ENCODE peak calls at places on chromosomes 12 and 14, in ten cellular contexts. A, O, G, J, V, W, P, B, E and K are unnamed samples.

GRCh38 chr14:22123188-22123560 is 449.6 kb upstream of the OR4E1 start:
- DNase-seq in A (no peak), O (no peak), G (no peak), J (no peak), V (no peak), W (no peak), P (no peak), B (no peak), E (no peak), K (no peak)

GRCh38 chr14:60175255-60175902 is 10.2 kb upstream of the DHRS7 start:
- DNase-seq in A (no peak), O (no peak), G (no peak), J (no peak), V (no peak), W (no peak), P (no peak), B (no peak), E (no peak), K (no peak)

GRCh38 chr14:63840981-63841380 is 11.8 kb upstream of the SYNE2 start:
- DNase-seq in A (no peak), O (peak; percentile 78), G (peak; percentile 61), J (no peak), V (no peak), W (peak; percentile 50), P (no peak), B (no peak), E (no peak), K (peak; percentile 72)

GRCh38 chr12:104998423-104999346 is 12.6 kb downstream of the NOPCHAP1 start:
- DNase-seq in A (no peak), O (no peak), G (peak; percentile 49), J (peak; percentile 95), V (no peak), W (no peak), P (no peak), B (no peak), E (peak; percentile 48), K (peak; percentile 71)

GRCh38 chr12:69071091-69071370 is 138.1 kb upstream of the CPM start:
- DNase-seq in A (no peak), O (no peak), G (no peak), J (no peak), V (no peak), W (no peak), P (no peak), B (no peak), E (no peak), K (no peak)

GRCh38 chr14:95774265-95775160 is 60.6 kb upstream of the TCL1A start:
- DNase-seq in A (peak; percentile 49), O (no peak), G (no peak), J (peak; percentile 40), V (peak; percentile 81), W (peak; percentile 57), P (no peak), B (no peak), E (peak; percentile 71), K (no peak)

GRCh38 chr14:105180598-105181528 is at the start of gene NUDT14:
- DNase-seq in A (peak; percentile 54), O (peak; percentile 87), G (peak; percentile 87), J (peak; percentile 76), V (peak; percentile 96), W (peak; percentile 88), P (peak; percentile 80), B (no peak), E (peak; percentile 58), K (peak; percentile 94)

GRCh38 chr12:108066583-108067234 is 62.4 kb upstream of the WSCD2 start:
- DNase-seq in A (no peak), O (no peak), G (no peak), J (no peak), V (no peak), W (no peak), P (no peak), B (no peak), E (no peak), K (no peak)

GRCh38 chr14:92687681-92688433 is 60.6 kb downstream of the LGMN start:
- DNase-seq in A (no peak), O (no peak), G (peak; percentile 64), J (peak; percentile 49), V (no peak), W (no peak), P (peak; percentile 59), B (no peak), E (no peak), K (peak; percentile 83)

GRCh38 chr14:74260525-74261233 is 21.4 kb downstream of the VSX2 start:
- DNase-seq in A (no peak), O (no peak), G (no peak), J (no peak), V (no peak), W (no peak), P (no peak), B (no peak), E (no peak), K (no peak)

GRCh38 chr12:96876966-96877365 is 30.1 kb upstream of the NEDD1 start:
- DNase-seq in A (peak; percentile 78), O (no peak), G (no peak), J (no peak), V (no peak), W (no peak), P (no peak), B (no peak), E (no peak), K (no peak)

GRCh38 chr14:93025055-93025454 is 90.7 kb downstream of the ITPK1 start:
- DNase-seq in A (no peak), O (no peak), G (no peak), J (no peak), V (no peak), W (no peak), P (no peak), B (no peak), E (no peak), K (no peak)